ENCODE peak calls at places on chromosomes 16 and 17, in seven cellular contexts. Q is IMR-90, S is H9, E is mesenchymal stem cell, M is mesendoderm, K is H1, O is trophoblast cell. B is an unnamed sample.

GRCh38 chr16:16029431-16030011 is 80.1 kb downstream of the ABCC1 start:
- DNase-seq in Q (peak; percentile 68), S (no peak), O (peak; percentile 23), M (no peak), K (no peak), E (peak; percentile 40), B (no peak)

GRCh38 chr16:58337090-58337444 is 42.2 kb upstream of the PRSS54 start:
- DNase-seq in O (no peak), S (peak; percentile 31), E (no peak), M (no peak), Q (no peak), K (no peak), B (no peak)

GRCh38 chr17:72287586-72287985 is 166.8 kb downstream of the SOX9 start:
- DNase-seq in K (no peak), O (no peak), E (no peak), M (no peak), Q (no peak), S (no peak), B (no peak)

GRCh38 chr17:44367626-44368025 is 4.0 kb upstream of the FAM171A2 start:
- DNase-seq in K (no peak), S (no peak), E (no peak), M (no peak), Q (no peak), O (no peak), B (no peak)

GRCh38 chr17:14301279-14301760 is 439 bp downstream of the HS3ST3B1 start:
- DNase-seq in E (no peak), S (no peak), M (no peak), K (no peak), O (no peak), Q (no peak), B (no peak)

GRCh38 chr17:56815711-56816110 is 18.0 kb downstream of the C17orf67 start:
- DNase-seq in S (no peak), O (no peak), E (peak; percentile 76), M (no peak), K (no peak), Q (peak; percentile 90), B (no peak)

GRCh38 chr16:4673387-4674046 is 19.8 kb upstream of the NUDT16L1 start:
- DNase-seq in K (no peak), Q (no peak), O (no peak), S (no peak), M (no peak), E (no peak), B (no peak)

GRCh38 chr17:80364091-80364691 is 50.8 kb upstream of the ENDOV start:
- DNase-seq in S (peak; percentile 75), M (peak; percentile 26), K (no peak), Q (no peak), O (no peak), E (peak; percentile 4), B (peak; percentile 18)

GRCh38 chr17:48068491-48068961 is 20.4 kb downstream of the NFE2L1 start:
- DNase-seq in S (peak; percentile 76), K (no peak), Q (peak; percentile 65), M (peak; percentile 70), E (peak; percentile 69), O (no peak), B (no peak)

GRCh38 chr17:1730345-1731193 is 6.1 kb downstream of the WDR81 start:
- DNase-seq in M (no peak), Q (peak; percentile 50), E (peak; percentile 83), O (peak; percentile 86), S (no peak), K (no peak), B (no peak)

GRCh38 chr17:53607475-53607874 is 215.3 kb upstream of the KIF2B start:
- DNase-seq in S (peak; percentile 75), M (peak; percentile 81), K (peak; percentile 44), O (no peak), Q (no peak), E (no peak), B (no peak)

GRCh38 chr17:12691173-12691572 is 25.5 kb downstream of the MYOCD start:
- DNase-seq in Q (peak; percentile 53), K (no peak), S (no peak), O (no peak), E (peak; percentile 32), M (no peak), B (no peak)

GRCh38 chr17:40442392-40443195 is 656 bp upstream of the IGFBP4 start:
- DNase-seq in E (peak; percentile 69), S (peak; percentile 67), M (peak; percentile 55), O (no peak), Q (peak; percentile 47), K (no peak), B (no peak)

GRCh38 chr17:62887437-62887836 is 78.6 kb upstream of the TANC2 start:
- DNase-seq in E (no peak), O (no peak), Q (no peak), M (no peak), K (no peak), S (no peak), B (no peak)

GRCh38 chr17:27268394-27269085 is 25.4 kb upstream of the WSB1 start:
- DNase-seq in S (no peak), M (no peak), K (no peak), Q (no peak), E (no peak), O (no peak), B (no peak)

GRCh38 chr17:12790806-12791148 is 1.5 kb downstream of the ARHGAP44 start:
- DNase-seq in E (no peak), M (peak; percentile 49), K (no peak), S (no peak), O (peak; percentile 8), Q (no peak), B (no peak)

GRCh38 chr17:47660064-47660492 is 10.4 kb downstream of the KPNB1 start:
- DNase-seq in E (peak; percentile 17), Q (no peak), M (no peak), O (no peak), S (no peak), K (no peak), B (no peak)

GRCh38 chr16:24077292-24077691 is 178.8 kb upstream of the CACNG3 start:
- DNase-seq in S (no peak), O (no peak), E (no peak), K (no peak), M (no peak), Q (no peak), B (no peak)
- H2BK120ac ChIP-seq in S (no peak overlapping the region), O (no peak overlapping the region), E (no peak overlapping the region), K (no peak overlapping the region), M (no peak overlapping the region), Q (no peak overlapping the region), B (no peak overlapping the region)

GRCh38 chr16:11024333-11025053 is 80.1 kb downstream of the CLEC16A start:
- DNase-seq in K (no peak), M (no peak), Q (no peak), O (no peak), S (no peak), E (no peak), B (no peak)
- H3K23ac ChIP-seq in K (no peak overlapping the region), M (no peak overlapping the region), Q (no peak overlapping the region), O (no peak overlapping the region), S (no peak overlapping the region), E (no peak overlapping the region), B (no peak overlapping the region)

DNA sequence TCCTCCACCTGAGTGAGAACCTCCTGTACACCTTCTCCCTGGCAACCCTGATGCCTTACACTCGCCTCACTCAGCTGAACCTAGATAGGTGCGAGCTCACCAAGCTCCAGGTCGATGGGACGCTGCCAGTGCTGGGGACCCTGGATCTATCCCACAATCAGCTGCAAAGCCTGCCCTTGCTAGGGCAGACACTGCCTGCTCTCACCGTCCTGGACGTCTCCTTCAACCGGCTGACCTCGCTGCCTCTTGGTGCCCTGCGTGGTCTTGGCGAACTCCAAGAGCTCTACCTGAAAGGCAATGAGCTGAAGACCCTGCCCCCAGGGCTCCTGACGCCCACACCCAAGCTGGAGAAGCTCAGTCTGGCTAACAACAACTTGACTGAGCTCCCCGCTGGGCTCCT is 679 bp downstream of the GP1BA start:
- DNase-seq in Q (no peak), E (no peak), K (no peak), S (no peak), M (no peak), O (no peak), B (no peak)
- H2BK120ac ChIP-seq in Q (no peak overlapping the region), E (no peak overlapping the region), K (no peak overlapping the region), S (no peak overlapping the region), M (no peak overlapping the region), O (no peak overlapping the region), B (no peak overlapping the region)

GRCh38 chr17:2872282-2872681 is 76.0 kb downstream of the RAP1GAP2 start:
- DNase-seq in O (no peak), K (no peak), E (no peak), M (peak; percentile 69), Q (no peak), S (peak; percentile 79), B (peak; percentile 77)
- H3K23ac ChIP-seq in O (no peak overlapping the region), K (no peak overlapping the region), E (no peak overlapping the region), M (no peak overlapping the region), Q (no peak overlapping the region), S (no peak overlapping the region), B (no peak overlapping the region)

GRCh38 chr17:46169913-46170312 is 23.3 kb downstream of the KANSL1 start:
- DNase-seq in O (no peak), Q (no peak), S (no peak), M (no peak), E (no peak), K (no peak), B (no peak)

GRCh38 chr17:46163929-46164594 is 29.2 kb downstream of the KANSL1 start:
- DNase-seq in M (no peak), E (no peak), Q (no peak), S (no peak), O (no peak), K (no peak), B (no peak)

GRCh38 chr17:46167826-46168569 is 25.2 kb downstream of the KANSL1 start:
- DNase-seq in S (no peak), O (peak; percentile 41), M (peak; percentile 57), K (no peak), E (peak; percentile 87), Q (peak; percentile 90), B (no peak)

GRCh38 chr17:46166692-46167249 is 26.5 kb downstream of the KANSL1 start:
- DNase-seq in S (no peak), K (no peak), Q (no peak), O (no peak), E (no peak), M (no peak), B (no peak)

GRCh38 chr17:46167267-46167666 is 26.0 kb downstream of the KANSL1 start:
- DNase-seq in Q (no peak), O (no peak), K (no peak), E (no peak), S (no peak), M (no peak), B (no peak)
- H2BK120ac ChIP-seq in Q (no peak overlapping the region), O (no peak overlapping the region), K (no peak overlapping the region), E (no peak overlapping the region), S (no peak overlapping the region), M (no peak overlapping the region), B (no peak overlapping the region)

GRCh38 chr17:178292-179065 is 3.0 kb downstream of the DOC2B start:
- DNase-seq in O (no peak), S (no peak), E (no peak), K (no peak), Q (no peak), M (no peak), B (no peak)

GRCh38 chr17:179066-179432 is 2.4 kb downstream of the DOC2B start:
- DNase-seq in Q (no peak), O (no peak), S (no peak), M (no peak), K (no peak), E (no peak), B (no peak)

GRCh38 chr17:179721-180379 is 1.6 kb downstream of the DOC2B start:
- DNase-seq in Q (no peak), K (no peak), S (peak; percentile 55), E (no peak), O (no peak), M (peak; percentile 33), B (no peak)

GRCh38 chr17:177762-178161 is 3.7 kb downstream of the DOC2B start:
- DNase-seq in O (no peak), E (no peak), K (no peak), M (no peak), S (no peak), Q (no peak), B (no peak)

GRCh38 chr17:177155-177554 is 4.3 kb downstream of the DOC2B start:
- DNase-seq in Q (no peak), M (no peak), O (no peak), K (no peak), E (no peak), S (no peak), B (no peak)
- H3K23ac ChIP-seq in Q (no peak overlapping the region), M (no peak overlapping the region), O (no peak overlapping the region), K (no peak overlapping the region), E (no peak overlapping the region), S (no peak overlapping the region), B (no peak overlapping the region)